ENCODE peak calls at places on chromosomes 2 and 18, in five cellular contexts. K is AG09309, M is HCT116, G is thoracic aorta, L is adrenal gland. F is an unnamed sample.

GRCh38 chr2:99861376-99861760 is 281.0 kb downstream of the AFF3 start:
- DNase-seq in K (no peak), M (no peak), G (no peak), L (no peak), F (no peak)

GRCh38 chr2:7539760-7540159 is 622.5 kb downstream of the RNF144A start:
- DNase-seq in K (peak), M (no peak), G (no peak), L (no peak), F (no peak)

GRCh38 chr2:105375001-105375561 is 23.8 kb downstream of the FHL2 start:
- DNase-seq in K (no peak), M (no peak), G (no peak), L (no peak), F (no peak)

GRCh38 chr2:160041091-160041490 is 21.3 kb downstream of the PLA2R1 start:
- DNase-seq in K (no peak), M (no peak), G (no peak), L (no peak), F (no peak)

GRCh38 chr2:182946949-182947348 is 80.5 kb upstream of the FRZB start:
- DNase-seq in K (no peak), M (no peak), G (no peak), L (no peak), F (no peak)

GRCh38 chr2:15042824-15043223 is 410.3 kb downstream of the LRATD1 start:
- DNase-seq in K (peak), M (no peak), G (no peak), L (no peak), F (no peak)

GRCh38 chr18:58605027-58606020 is 23.6 kb downstream of the ALPK2 start:
- DNase-seq in K (no peak), M (peak), G (no peak), L (no peak), F (no peak)

GRCh38 chr2:19580830-19581229 is 222.4 kb upstream of the OSR1 start:
- DNase-seq in K (no peak), M (no peak), G (no peak), L (no peak), F (no peak)

GRCh38 chr2:236131073-236131692 is 37.0 kb downstream of the GBX2 start:
- DNase-seq in K (no peak), M (no peak), G (no peak), L (no peak), F (no peak)

GRCh38 chr2:200399636-200400035 is 93.1 kb downstream of the SPATS2L start:
- DNase-seq in K (no peak), M (no peak), G (no peak), L (no peak), F (no peak)

GRCh38 chr2:190625691-190626090 is 23.2 kb upstream of the NAB1 start:
- DNase-seq in K (no peak), M (no peak), G (no peak), L (no peak), F (no peak)

GRCh38 chr2:195395351-195395750 is 261.7 kb upstream of the SLC39A10 start:
- DNase-seq in K (peak), M (no peak), G (no peak), L (no peak), F (no peak)

GRCh38 chr18:54734059-54734458 is 94.2 kb upstream of the RAB27B start:
- DNase-seq in K (peak), M (no peak), G (no peak), L (peak), F (no peak)

GRCh38 chr2:78082555-78082954 is 560.4 kb upstream of the LRRTM4 start:
- DNase-seq in K (no peak), M (no peak), G (no peak), L (no peak), F (no peak)

GRCh38 chr2:120464448-120464931 is 118.6 kb downstream of the INHBB start:
- DNase-seq in K (no peak), M (no peak), G (no peak), L (no peak), F (no peak)

GRCh38 chr18:961644-962355 is 57.1 kb downstream of the ADCYAP1 start:
- DNase-seq in K (peak), M (peak), G (no peak), L (peak), F (no peak)

GRCh38 chr2:45128580-45128997 is 119.3 kb upstream of the SIX2 start:
- DNase-seq in K (peak), M (no peak), G (no peak), L (peak), F (no peak)

GRCh38 chr2:49236316-49236715 is 82.0 kb upstream of the FSHR start:
- DNase-seq in K (no peak), M (no peak), G (no peak), L (no peak), F (no peak)

GRCh38 chr2:20815216-20815615 is 7.7 kb downstream of the LDAH start:
- DNase-seq in K (no peak), M (no peak), G (no peak), L (no peak), F (no peak)

GRCh38 chr2:216236486-216236885 is 127.3 kb downstream of the XRCC5 start:
- DNase-seq in K (no peak), M (no peak), G (no peak), L (no peak), F (no peak)

GRCh38 chr2:175011505-175011904 is 6.3 kb upstream of the CHN1 start:
- DNase-seq in K (no peak), M (no peak), G (no peak), L (no peak), F (no peak)

GRCh38 chr2:216803803-216804202 is 56.1 kb downstream of the TNP1 start:
- DNase-seq in K (no peak), M (no peak), G (no peak), L (no peak), F (no peak)

GRCh38 chr2:15163316-15163715 is 397.8 kb downstream of the NBAS start:
- DNase-seq in K (no peak), M (no peak), G (no peak), L (no peak), F (no peak)

GRCh38 chr2:211408485-211408884 is 852.1 kb downstream of the CPS1 start:
- DNase-seq in K (no peak), M (no peak), G (no peak), L (no peak), F (no peak)

GRCh38 chr2:102267774-102268173 is 43.6 kb upstream of the IL1RL1 start:
- DNase-seq in K (no peak), M (no peak), G (no peak), L (no peak), F (no peak)

GRCh38 chr2:235776531-235776930 is 282.7 kb downstream of the AGAP1 start:
- DNase-seq in K (no peak), M (no peak), G (no peak), L (no peak), F (no peak)

GRCh38 chr2:100416397-100416938 is 1.0 kb downstream of the CHST10 start:
- DNase-seq in K (no peak), M (no peak), G (no peak), L (no peak), F (no peak)

GRCh38 chr18:50469380-50469781 is 90.5 kb upstream of the MAPK4 start:
- DNase-seq in K (no peak), M (no peak), G (peak), L (peak), F (no peak)

GRCh38 chr2:8659092-8659734 is 22.6 kb upstream of the ID2 start:
- DNase-seq in K (no peak), M (no peak), G (no peak), L (peak), F (no peak)

GRCh38 chr2:70553584-70554337 is at the start of gene TGFA:
- DNase-seq in K (no peak), M (peak), G (no peak), L (peak), F (peak)

GRCh38 chr2:26627350-26628105 is 13.6 kb downstream of the CIB4 start:
- DNase-seq in K (no peak), M (no peak), G (no peak), L (no peak), F (no peak)

GRCh38 chr2:69514836-69515235 is 77.6 kb upstream of the NFU1 start:
- DNase-seq in K (no peak), M (no peak), G (no peak), L (no peak), F (peak)

GRCh38 chr18:55420977-55421611 is 166.9 kb downstream of the TCF4 start:
- DNase-seq in K (no peak), M (no peak), G (no peak), L (no peak), F (no peak)

GRCh38 chr2:228556707-228557106 is 375.2 kb upstream of the SPHKAP start:
- DNase-seq in K (peak), M (no peak), G (no peak), L (peak), F (no peak)

GRCh38 chr2:159083601-159084000 is 115.2 kb downstream of the TANC1 start:
- DNase-seq in K (no peak), M (no peak), G (no peak), L (no peak), F (no peak)

GRCh38 chr2:102512161-102512560 is 39.1 kb downstream of the SLC9A4 start:
- DNase-seq in K (no peak), M (no peak), G (no peak), L (no peak), F (no peak)

GRCh38 chr18:57698571-57699276 is 77.1 kb upstream of the NARS1 start:
- DNase-seq in K (peak), M (no peak), G (no peak), L (no peak), F (no peak)

GRCh38 chr18:74806700-74807416 is 209.2 kb downstream of the ZNF407 start:
- DNase-seq in K (peak), M (peak), G (no peak), L (no peak), F (no peak)

GRCh38 chr2:240410004-240410403 is 25.5 kb upstream of the GPC1 start:
- DNase-seq in K (no peak), M (no peak), G (no peak), L (no peak), F (no peak)
- TF ChIP-seq CTCF in K (no peak), M (no peak), G (no peak), L (no peak), F (no peak)

DNA sequence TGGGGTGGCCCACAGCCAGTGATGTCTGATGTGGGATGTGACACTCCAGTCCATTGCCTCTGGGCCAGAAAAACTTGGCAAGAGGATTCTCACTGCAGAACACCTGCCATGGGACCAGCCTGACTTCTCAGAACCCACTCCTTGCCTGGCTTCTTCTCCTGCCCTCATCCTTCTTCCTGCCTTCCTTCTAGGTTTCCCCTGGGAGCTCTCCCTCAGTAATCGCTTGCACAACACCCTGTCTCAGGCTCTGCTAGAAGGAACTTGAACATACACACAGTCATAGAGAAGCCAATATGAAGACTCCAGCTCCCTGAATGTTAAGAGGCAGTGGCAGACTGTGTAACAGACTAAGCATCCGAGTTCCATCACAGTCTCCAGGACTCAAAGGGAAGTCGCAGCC is 4.3 kb upstream of the COL6A3 start:
- DNase-seq in K (no peak), M (no peak), G (no peak), L (no peak), F (no peak)
- TF ChIP-seq CTCF in K (no peak), M (no peak), G (no peak), L (no peak), F (no peak)

GRCh38 chr2:112819081-112819480 is 17.5 kb downstream of the IL1B start:
- DNase-seq in K (no peak), M (no peak), G (no peak), L (no peak), F (no peak)

GRCh38 chr2:112820343-112820742 is 16.2 kb downstream of the IL1B start:
- DNase-seq in K (no peak), M (no peak), G (no peak), L (no peak), F (no peak)

GRCh38 chr2:112814278-112814677 is 22.3 kb downstream of the IL1B start:
- DNase-seq in K (no peak), M (no peak), G (no peak), L (no peak), F (no peak)

GRCh38 chr2:112818094-112818902 is 18.3 kb downstream of the IL1B start:
- DNase-seq in K (no peak), M (no peak), G (no peak), L (no peak), F (no peak)

GRCh38 chr2:112817082-112817481 is 19.5 kb downstream of the IL1B start:
- DNase-seq in K (no peak), M (no peak), G (no peak), L (no peak), F (no peak)
- TF ChIP-seq CTCF in K (no peak), M (no peak), G (no peak), L (no peak), F (no peak)

GRCh38 chr2:73850009-73850408 is 21.2 kb downstream of the STAMBP start:
- DNase-seq in K (no peak), M (no peak), G (no peak), L (no peak), F (no peak)

GRCh38 chr2:73852020-73852419 is 23.3 kb downstream of the STAMBP start:
- DNase-seq in K (peak), M (peak), G (no peak), L (no peak), F (no peak)

GRCh38 chr2:73856214-73856613 is 27.5 kb downstream of the STAMBP start:
- DNase-seq in K (peak), M (no peak), G (no peak), L (no peak), F (no peak)

GRCh38 chr2:73855526-73855925 is 26.8 kb downstream of the STAMBP start:
- DNase-seq in K (no peak), M (no peak), G (no peak), L (no peak), F (no peak)

DNA sequence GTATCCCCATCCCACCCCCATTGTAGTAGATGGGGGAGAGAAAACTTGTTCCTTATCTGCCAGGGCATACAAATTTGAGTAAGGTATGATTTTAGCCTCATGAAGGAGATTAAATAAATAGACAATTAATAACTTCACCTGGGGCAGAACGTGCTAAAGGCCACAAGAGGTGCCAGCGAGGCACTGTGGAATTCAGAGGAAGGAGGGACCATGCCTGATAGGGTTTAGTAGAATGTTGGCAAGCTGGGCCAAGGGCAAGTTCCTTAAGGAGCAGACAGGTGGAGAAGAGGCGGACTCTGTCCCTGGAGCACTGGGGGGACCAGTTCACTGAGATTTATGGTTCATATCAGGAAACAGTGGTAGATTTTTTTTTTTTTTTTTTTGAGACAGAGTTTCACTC is 22.5 kb downstream of the STAMBP start:
- DNase-seq in K (no peak), M (peak), G (no peak), L (no peak), F (no peak)
- TF ChIP-seq CTCF in K (peak), M (peak), G (no peak), L (no peak), F (peak)

GRCh38 chr2:222912776-222913175 is 51.9 kb downstream of the ACSL3 start:
- DNase-seq in K (no peak), M (no peak), G (no peak), L (no peak), F (no peak)

GRCh38 chr2:222920657-222921186 is 59.9 kb downstream of the ACSL3 start:
- DNase-seq in K (no peak), M (no peak), G (no peak), L (no peak), F (no peak)

GRCh38 chr2:222919841-222920609 is 59.2 kb downstream of the ACSL3 start:
- DNase-seq in K (peak), M (no peak), G (no peak), L (no peak), F (no peak)

GRCh38 chr2:222915092-222915957 is 54.5 kb downstream of the ACSL3 start:
- DNase-seq in K (no peak), M (peak), G (no peak), L (no peak), F (no peak)

GRCh38 chr2:222916229-222917197 is 55.7 kb downstream of the ACSL3 start:
- DNase-seq in K (no peak), M (no peak), G (no peak), L (no peak), F (no peak)
- TF ChIP-seq CTCF in K (no peak), M (no peak), G (no peak), L (no peak), F (no peak)

F was measured in D721Med.